ENCODE peak calls at places on chromosomes 1 and 21, in seven cellular contexts. One of them, this sample, is unnamed.

GRCh38 chr1:203589201-203589600 is 37.4 kb upstream of the ATP2B4 start:
- DNase-seq in NCI-H1105: no peak
- DNase-seq in activated naive CD8-positive, alpha-beta T cell treated with anti-CD3 and anti-CD28 coated beads for 36 hours: no peak
- DNase-seq in AG09309: no peak
- DNase-seq in activated T-cell treated with anti-CD3 and anti-CD28 coated beads for 24 hours: no peak
- DNase-seq in HTR-8/SVneo: no peak
- DNase-seq in stimulated activated CD4-positive, alpha-beta T cell treated with anti-CD3 and anti-CD28 coated beads, Interleukin-4, amount 100 ng/mL, for 24 hours: no peak
- DNase-seq in this sample: no peak

GRCh38 chr1:246552110-246552509 is 14.0 kb downstream of the TFB2M start:
- DNase-seq in NCI-H1105: no peak
- DNase-seq in activated naive CD8-positive, alpha-beta T cell treated with anti-CD3 and anti-CD28 coated beads for 36 hours: no peak
- DNase-seq in AG09309: no peak
- DNase-seq in activated T-cell treated with anti-CD3 and anti-CD28 coated beads for 24 hours: no peak
- DNase-seq in HTR-8/SVneo: no peak
- DNase-seq in stimulated activated CD4-positive, alpha-beta T cell treated with anti-CD3 and anti-CD28 coated beads, Interleukin-4, amount 100 ng/mL, for 24 hours: no peak
- DNase-seq in this sample: no peak

GRCh38 chr1:172895050-172895460 is 155.7 kb downstream of the TNFSF18 start:
- DNase-seq in NCI-H1105: no peak
- DNase-seq in activated naive CD8-positive, alpha-beta T cell treated with anti-CD3 and anti-CD28 coated beads for 36 hours: peak; percentile 25
- DNase-seq in AG09309: no peak
- DNase-seq in activated T-cell treated with anti-CD3 and anti-CD28 coated beads for 24 hours: no peak
- DNase-seq in HTR-8/SVneo: no peak
- DNase-seq in stimulated activated CD4-positive, alpha-beta T cell treated with anti-CD3 and anti-CD28 coated beads, Interleukin-4, amount 100 ng/mL, for 24 hours: peak; percentile 44
- DNase-seq in this sample: no peak

GRCh38 chr1:235266325-235266724 is 61.7 kb downstream of the ARID4B start:
- DNase-seq in NCI-H1105: no peak
- DNase-seq in activated naive CD8-positive, alpha-beta T cell treated with anti-CD3 and anti-CD28 coated beads for 36 hours: no peak
- DNase-seq in AG09309: no peak
- DNase-seq in activated T-cell treated with anti-CD3 and anti-CD28 coated beads for 24 hours: no peak
- DNase-seq in HTR-8/SVneo: no peak
- DNase-seq in stimulated activated CD4-positive, alpha-beta T cell treated with anti-CD3 and anti-CD28 coated beads, Interleukin-4, amount 100 ng/mL, for 24 hours: no peak
- DNase-seq in this sample: no peak

GRCh38 chr1:52520149-52520548 is 32.7 kb downstream of the TUT4 start:
- DNase-seq in NCI-H1105: no peak
- DNase-seq in activated naive CD8-positive, alpha-beta T cell treated with anti-CD3 and anti-CD28 coated beads for 36 hours: no peak
- DNase-seq in AG09309: peak; percentile 27
- DNase-seq in activated T-cell treated with anti-CD3 and anti-CD28 coated beads for 24 hours: no peak
- DNase-seq in HTR-8/SVneo: no peak
- DNase-seq in stimulated activated CD4-positive, alpha-beta T cell treated with anti-CD3 and anti-CD28 coated beads, Interleukin-4, amount 100 ng/mL, for 24 hours: no peak
- DNase-seq in this sample: no peak

GRCh38 chr1:223788746-223789415 is 56.9 kb downstream of the TP53BP2 start:
- DNase-seq in NCI-H1105: no peak
- DNase-seq in activated naive CD8-positive, alpha-beta T cell treated with anti-CD3 and anti-CD28 coated beads for 36 hours: no peak
- DNase-seq in AG09309: no peak
- DNase-seq in activated T-cell treated with anti-CD3 and anti-CD28 coated beads for 24 hours: no peak
- DNase-seq in HTR-8/SVneo: no peak
- DNase-seq in stimulated activated CD4-positive, alpha-beta T cell treated with anti-CD3 and anti-CD28 coated beads, Interleukin-4, amount 100 ng/mL, for 24 hours: no peak
- DNase-seq in this sample: no peak

GRCh38 chr1:62588000-62588399 is 9.3 kb upstream of the ANGPTL3 start:
- DNase-seq in NCI-H1105: no peak
- DNase-seq in activated naive CD8-positive, alpha-beta T cell treated with anti-CD3 and anti-CD28 coated beads for 36 hours: no peak
- DNase-seq in AG09309: no peak
- DNase-seq in activated T-cell treated with anti-CD3 and anti-CD28 coated beads for 24 hours: no peak
- DNase-seq in HTR-8/SVneo: no peak
- DNase-seq in stimulated activated CD4-positive, alpha-beta T cell treated with anti-CD3 and anti-CD28 coated beads, Interleukin-4, amount 100 ng/mL, for 24 hours: no peak
- DNase-seq in this sample: no peak

GRCh38 chr1:209611771-209612570 is 28.5 kb downstream of the CAMK1G start:
- DNase-seq in NCI-H1105: no peak
- DNase-seq in activated naive CD8-positive, alpha-beta T cell treated with anti-CD3 and anti-CD28 coated beads for 36 hours: no peak
- DNase-seq in AG09309: no peak
- DNase-seq in activated T-cell treated with anti-CD3 and anti-CD28 coated beads for 24 hours: no peak
- DNase-seq in HTR-8/SVneo: no peak
- DNase-seq in stimulated activated CD4-positive, alpha-beta T cell treated with anti-CD3 and anti-CD28 coated beads, Interleukin-4, amount 100 ng/mL, for 24 hours: no peak
- DNase-seq in this sample: no peak

GRCh38 chr1:201403359-201403758 is 4.2 kb upstream of the LAD1 start:
- DNase-seq in NCI-H1105: no peak
- DNase-seq in activated naive CD8-positive, alpha-beta T cell treated with anti-CD3 and anti-CD28 coated beads for 36 hours: no peak
- DNase-seq in AG09309: no peak
- DNase-seq in activated T-cell treated with anti-CD3 and anti-CD28 coated beads for 24 hours: no peak
- DNase-seq in HTR-8/SVneo: no peak
- DNase-seq in stimulated activated CD4-positive, alpha-beta T cell treated with anti-CD3 and anti-CD28 coated beads, Interleukin-4, amount 100 ng/mL, for 24 hours: no peak
- DNase-seq in this sample: no peak

GRCh38 chr1:6491480-6491962 is at the start of gene PLEKHG5:
- DNase-seq in NCI-H1105: no peak
- DNase-seq in activated naive CD8-positive, alpha-beta T cell treated with anti-CD3 and anti-CD28 coated beads for 36 hours: no peak
- DNase-seq in AG09309: no peak
- DNase-seq in activated T-cell treated with anti-CD3 and anti-CD28 coated beads for 24 hours: no peak
- DNase-seq in HTR-8/SVneo: peak; percentile 56
- DNase-seq in stimulated activated CD4-positive, alpha-beta T cell treated with anti-CD3 and anti-CD28 coated beads, Interleukin-4, amount 100 ng/mL, for 24 hours: peak; percentile 15
- DNase-seq in this sample: no peak

GRCh38 chr1:12609469-12610003 is 8.5 kb downstream of the DHRS3 start:
- DNase-seq in NCI-H1105: no peak
- DNase-seq in activated naive CD8-positive, alpha-beta T cell treated with anti-CD3 and anti-CD28 coated beads for 36 hours: no peak
- DNase-seq in AG09309: no peak
- DNase-seq in activated T-cell treated with anti-CD3 and anti-CD28 coated beads for 24 hours: no peak
- DNase-seq in HTR-8/SVneo: no peak
- DNase-seq in stimulated activated CD4-positive, alpha-beta T cell treated with anti-CD3 and anti-CD28 coated beads, Interleukin-4, amount 100 ng/mL, for 24 hours: no peak
- DNase-seq in this sample: no peak

GRCh38 chr1:204036882-204037645 is 35.9 kb upstream of the SOX13 start:
- DNase-seq in NCI-H1105: no peak
- DNase-seq in activated naive CD8-positive, alpha-beta T cell treated with anti-CD3 and anti-CD28 coated beads for 36 hours: no peak
- DNase-seq in AG09309: no peak
- DNase-seq in activated T-cell treated with anti-CD3 and anti-CD28 coated beads for 24 hours: no peak
- DNase-seq in HTR-8/SVneo: no peak
- DNase-seq in stimulated activated CD4-positive, alpha-beta T cell treated with anti-CD3 and anti-CD28 coated beads, Interleukin-4, amount 100 ng/mL, for 24 hours: no peak
- DNase-seq in this sample: no peak

GRCh38 chr21:32143222-32143939 is 135.5 kb downstream of the MIS18A start:
- DNase-seq in NCI-H1105: no peak
- DNase-seq in activated naive CD8-positive, alpha-beta T cell treated with anti-CD3 and anti-CD28 coated beads for 36 hours: no peak
- DNase-seq in AG09309: peak; percentile 16
- DNase-seq in activated T-cell treated with anti-CD3 and anti-CD28 coated beads for 24 hours: no peak
- DNase-seq in HTR-8/SVneo: no peak
- DNase-seq in stimulated activated CD4-positive, alpha-beta T cell treated with anti-CD3 and anti-CD28 coated beads, Interleukin-4, amount 100 ng/mL, for 24 hours: no peak
- DNase-seq in this sample: peak; percentile 5

GRCh38 chr1:185170291-185170848 is 13.4 kb downstream of the SWT1 start:
- DNase-seq in NCI-H1105: peak; percentile 48
- DNase-seq in activated naive CD8-positive, alpha-beta T cell treated with anti-CD3 and anti-CD28 coated beads for 36 hours: peak; percentile 30
- DNase-seq in AG09309: no peak
- DNase-seq in activated T-cell treated with anti-CD3 and anti-CD28 coated beads for 24 hours: peak; percentile 14
- DNase-seq in HTR-8/SVneo: peak; percentile 57
- DNase-seq in stimulated activated CD4-positive, alpha-beta T cell treated with anti-CD3 and anti-CD28 coated beads, Interleukin-4, amount 100 ng/mL, for 24 hours: peak; percentile 48
- DNase-seq in this sample: peak; percentile 50

GRCh38 chr1:1307261-1307907 is 346 bp downstream of the ACAP3 start:
- DNase-seq in NCI-H1105: no peak
- DNase-seq in activated naive CD8-positive, alpha-beta T cell treated with anti-CD3 and anti-CD28 coated beads for 36 hours: peak; percentile 31
- DNase-seq in AG09309: no peak
- DNase-seq in activated T-cell treated with anti-CD3 and anti-CD28 coated beads for 24 hours: no peak
- DNase-seq in HTR-8/SVneo: no peak
- DNase-seq in stimulated activated CD4-positive, alpha-beta T cell treated with anti-CD3 and anti-CD28 coated beads, Interleukin-4, amount 100 ng/mL, for 24 hours: no peak
- DNase-seq in this sample: no peak

GRCh38 chr1:89598450-89599331 is 34.2 kb upstream of the LRRC8C start:
- DNase-seq in NCI-H1105: peak; percentile 12
- DNase-seq in activated naive CD8-positive, alpha-beta T cell treated with anti-CD3 and anti-CD28 coated beads for 36 hours: no peak
- DNase-seq in AG09309: no peak
- DNase-seq in activated T-cell treated with anti-CD3 and anti-CD28 coated beads for 24 hours: no peak
- DNase-seq in HTR-8/SVneo: peak; percentile 14
- DNase-seq in stimulated activated CD4-positive, alpha-beta T cell treated with anti-CD3 and anti-CD28 coated beads, Interleukin-4, amount 100 ng/mL, for 24 hours: no peak
- DNase-seq in this sample: no peak

GRCh38 chr1:115035652-115036051 is 6.0 kb downstream of the TSHB start:
- DNase-seq in NCI-H1105: no peak
- DNase-seq in activated naive CD8-positive, alpha-beta T cell treated with anti-CD3 and anti-CD28 coated beads for 36 hours: no peak
- DNase-seq in AG09309: no peak
- DNase-seq in activated T-cell treated with anti-CD3 and anti-CD28 coated beads for 24 hours: no peak
- DNase-seq in HTR-8/SVneo: no peak
- DNase-seq in stimulated activated CD4-positive, alpha-beta T cell treated with anti-CD3 and anti-CD28 coated beads, Interleukin-4, amount 100 ng/mL, for 24 hours: no peak
- DNase-seq in this sample: no peak

GRCh38 chr1:228150458-228151169 is 884 bp downstream of the GJC2 start:
- DNase-seq in NCI-H1105: no peak
- DNase-seq in activated naive CD8-positive, alpha-beta T cell treated with anti-CD3 and anti-CD28 coated beads for 36 hours: no peak
- DNase-seq in AG09309: no peak
- DNase-seq in activated T-cell treated with anti-CD3 and anti-CD28 coated beads for 24 hours: no peak
- DNase-seq in HTR-8/SVneo: no peak
- DNase-seq in stimulated activated CD4-positive, alpha-beta T cell treated with anti-CD3 and anti-CD28 coated beads, Interleukin-4, amount 100 ng/mL, for 24 hours: no peak
- DNase-seq in this sample: no peak

GRCh38 chr21:41243107-41243506 is 73.5 kb upstream of the FAM3B start:
- DNase-seq in NCI-H1105: no peak
- DNase-seq in activated naive CD8-positive, alpha-beta T cell treated with anti-CD3 and anti-CD28 coated beads for 36 hours: no peak
- DNase-seq in AG09309: no peak
- DNase-seq in activated T-cell treated with anti-CD3 and anti-CD28 coated beads for 24 hours: no peak
- DNase-seq in HTR-8/SVneo: no peak
- DNase-seq in stimulated activated CD4-positive, alpha-beta T cell treated with anti-CD3 and anti-CD28 coated beads, Interleukin-4, amount 100 ng/mL, for 24 hours: no peak
- DNase-seq in this sample: no peak

GRCh38 chr1:177571485-177572076 is 398.3 kb downstream of the SEC16B start:
- DNase-seq in NCI-H1105: no peak
- DNase-seq in activated naive CD8-positive, alpha-beta T cell treated with anti-CD3 and anti-CD28 coated beads for 36 hours: no peak
- DNase-seq in AG09309: no peak
- DNase-seq in activated T-cell treated with anti-CD3 and anti-CD28 coated beads for 24 hours: no peak
- DNase-seq in HTR-8/SVneo: no peak
- DNase-seq in stimulated activated CD4-positive, alpha-beta T cell treated with anti-CD3 and anti-CD28 coated beads, Interleukin-4, amount 100 ng/mL, for 24 hours: no peak
- DNase-seq in this sample: no peak

GRCh38 chr1:88890790-88891317 is 513 bp downstream of the GTF2B start:
- DNase-seq in NCI-H1105: no peak
- DNase-seq in activated naive CD8-positive, alpha-beta T cell treated with anti-CD3 and anti-CD28 coated beads for 36 hours: peak; percentile 15
- DNase-seq in AG09309: no peak
- DNase-seq in activated T-cell treated with anti-CD3 and anti-CD28 coated beads for 24 hours: no peak
- DNase-seq in HTR-8/SVneo: no peak
- DNase-seq in stimulated activated CD4-positive, alpha-beta T cell treated with anti-CD3 and anti-CD28 coated beads, Interleukin-4, amount 100 ng/mL, for 24 hours: peak; percentile 40
- DNase-seq in this sample: no peak

GRCh38 chr1:225655509-225656258 is 2.8 kb upstream of the ENAH start:
- DNase-seq in NCI-H1105: no peak
- DNase-seq in activated naive CD8-positive, alpha-beta T cell treated with anti-CD3 and anti-CD28 coated beads for 36 hours: no peak
- DNase-seq in AG09309: peak; percentile 94
- DNase-seq in activated T-cell treated with anti-CD3 and anti-CD28 coated beads for 24 hours: no peak
- DNase-seq in HTR-8/SVneo: peak; percentile 80
- DNase-seq in stimulated activated CD4-positive, alpha-beta T cell treated with anti-CD3 and anti-CD28 coated beads, Interleukin-4, amount 100 ng/mL, for 24 hours: no peak
- DNase-seq in this sample: no peak

GRCh38 chr1:101081496-101082282 is 56.1 kb upstream of the DPH5 start:
- DNase-seq in NCI-H1105: no peak
- DNase-seq in activated naive CD8-positive, alpha-beta T cell treated with anti-CD3 and anti-CD28 coated beads for 36 hours: peak; percentile 44
- DNase-seq in AG09309: no peak
- DNase-seq in activated T-cell treated with anti-CD3 and anti-CD28 coated beads for 24 hours: peak; percentile 5
- DNase-seq in HTR-8/SVneo: no peak
- DNase-seq in stimulated activated CD4-positive, alpha-beta T cell treated with anti-CD3 and anti-CD28 coated beads, Interleukin-4, amount 100 ng/mL, for 24 hours: peak; percentile 41
- DNase-seq in this sample: no peak

GRCh38 chr1:117128323-117129079 is 7.0 kb upstream of the TRIM45 start:
- DNase-seq in NCI-H1105: peak; percentile 9
- DNase-seq in activated naive CD8-positive, alpha-beta T cell treated with anti-CD3 and anti-CD28 coated beads for 36 hours: no peak
- DNase-seq in AG09309: no peak
- DNase-seq in activated T-cell treated with anti-CD3 and anti-CD28 coated beads for 24 hours: no peak
- DNase-seq in HTR-8/SVneo: peak; percentile 17
- DNase-seq in stimulated activated CD4-positive, alpha-beta T cell treated with anti-CD3 and anti-CD28 coated beads, Interleukin-4, amount 100 ng/mL, for 24 hours: no peak
- DNase-seq in this sample: no peak

GRCh38 chr1:36605942-36606690 is 123.4 kb upstream of the CSF3R start:
- DNase-seq in NCI-H1105: no peak
- DNase-seq in activated naive CD8-positive, alpha-beta T cell treated with anti-CD3 and anti-CD28 coated beads for 36 hours: no peak
- DNase-seq in AG09309: no peak
- DNase-seq in activated T-cell treated with anti-CD3 and anti-CD28 coated beads for 24 hours: no peak
- DNase-seq in HTR-8/SVneo: no peak
- DNase-seq in stimulated activated CD4-positive, alpha-beta T cell treated with anti-CD3 and anti-CD28 coated beads, Interleukin-4, amount 100 ng/mL, for 24 hours: no peak
- DNase-seq in this sample: no peak

GRCh38 chr1:199741586-199741985 is 285.9 kb upstream of the NR5A2 start:
- DNase-seq in NCI-H1105: no peak
- DNase-seq in activated naive CD8-positive, alpha-beta T cell treated with anti-CD3 and anti-CD28 coated beads for 36 hours: no peak
- DNase-seq in AG09309: no peak
- DNase-seq in activated T-cell treated with anti-CD3 and anti-CD28 coated beads for 24 hours: no peak
- DNase-seq in HTR-8/SVneo: no peak
- DNase-seq in stimulated activated CD4-positive, alpha-beta T cell treated with anti-CD3 and anti-CD28 coated beads, Interleukin-4, amount 100 ng/mL, for 24 hours: no peak
- DNase-seq in this sample: no peak

GRCh38 chr1:18901952-18902522 is 318 bp downstream of the ALDH4A1 start:
- DNase-seq in NCI-H1105: peak; percentile 24
- DNase-seq in activated naive CD8-positive, alpha-beta T cell treated with anti-CD3 and anti-CD28 coated beads for 36 hours: no peak
- DNase-seq in AG09309: no peak
- DNase-seq in activated T-cell treated with anti-CD3 and anti-CD28 coated beads for 24 hours: no peak
- DNase-seq in HTR-8/SVneo: peak; percentile 24
- DNase-seq in stimulated activated CD4-positive, alpha-beta T cell treated with anti-CD3 and anti-CD28 coated beads, Interleukin-4, amount 100 ng/mL, for 24 hours: no peak
- DNase-seq in this sample: no peak

GRCh38 chr1:74570797-74571492 is 58.5 kb upstream of the LRRC53 start:
- DNase-seq in NCI-H1105: no peak
- DNase-seq in activated naive CD8-positive, alpha-beta T cell treated with anti-CD3 and anti-CD28 coated beads for 36 hours: no peak
- DNase-seq in AG09309: no peak
- DNase-seq in activated T-cell treated with anti-CD3 and anti-CD28 coated beads for 24 hours: no peak
- DNase-seq in HTR-8/SVneo: no peak
- DNase-seq in stimulated activated CD4-positive, alpha-beta T cell treated with anti-CD3 and anti-CD28 coated beads, Interleukin-4, amount 100 ng/mL, for 24 hours: no peak
- DNase-seq in this sample: no peak

GRCh38 chr1:204249736-204250427 is 36.1 kb upstream of the GOLT1A start:
- DNase-seq in NCI-H1105: no peak
- DNase-seq in activated naive CD8-positive, alpha-beta T cell treated with anti-CD3 and anti-CD28 coated beads for 36 hours: no peak
- DNase-seq in AG09309: no peak
- DNase-seq in activated T-cell treated with anti-CD3 and anti-CD28 coated beads for 24 hours: no peak
- DNase-seq in HTR-8/SVneo: no peak
- DNase-seq in stimulated activated CD4-positive, alpha-beta T cell treated with anti-CD3 and anti-CD28 coated beads, Interleukin-4, amount 100 ng/mL, for 24 hours: no peak
- DNase-seq in this sample: no peak

GRCh38 chr1:168291222-168291824 is 10.6 kb downstream of the TBX19 start:
- DNase-seq in NCI-H1105: peak; percentile 92
- DNase-seq in activated naive CD8-positive, alpha-beta T cell treated with anti-CD3 and anti-CD28 coated beads for 36 hours: no peak
- DNase-seq in AG09309: no peak
- DNase-seq in activated T-cell treated with anti-CD3 and anti-CD28 coated beads for 24 hours: no peak
- DNase-seq in HTR-8/SVneo: no peak
- DNase-seq in stimulated activated CD4-positive, alpha-beta T cell treated with anti-CD3 and anti-CD28 coated beads, Interleukin-4, amount 100 ng/mL, for 24 hours: no peak
- DNase-seq in this sample: no peak

GRCh38 chr1:168088511-168089325 is 48.0 kb downstream of the GPR161 start:
- DNase-seq in NCI-H1105: no peak
- DNase-seq in activated naive CD8-positive, alpha-beta T cell treated with anti-CD3 and anti-CD28 coated beads for 36 hours: no peak
- DNase-seq in AG09309: no peak
- DNase-seq in activated T-cell treated with anti-CD3 and anti-CD28 coated beads for 24 hours: no peak
- DNase-seq in HTR-8/SVneo: no peak
- DNase-seq in stimulated activated CD4-positive, alpha-beta T cell treated with anti-CD3 and anti-CD28 coated beads, Interleukin-4, amount 100 ng/mL, for 24 hours: no peak
- DNase-seq in this sample: no peak

This sample was measured in iPS DF 6.9.